ENCODE peak calls at places on chromosomes 3 and 15, in seven cellular contexts. One of them, this sample, is unnamed.

GRCh38 chr3:38738630-38739395 is 77.2 kb downstream of the SCN10A start:
- DNase-seq in upper lobe of right lung: no peak
- DNase-seq in hepatocyte: peak; percentile 62
- DNase-seq in HL-60: peak; percentile 32
- DNase-seq in pancreas: peak; percentile 37
- DNase-seq in colonic mucosa: peak; percentile 46
- DNase-seq in tibial artery: peak; percentile 24
- DNase-seq in this sample: no peak

GRCh38 chr3:16868513-16868912 is 16.2 kb upstream of the PLCL2 start:
- DNase-seq in pancreas: no peak
- DNase-seq in upper lobe of right lung: no peak
- DNase-seq in colonic mucosa: no peak
- DNase-seq in HL-60: no peak
- DNase-seq in hepatocyte: no peak
- DNase-seq in tibial artery: no peak
- DNase-seq in this sample: no peak

GRCh38 chr15:34514251-34514760 is 69.1 kb downstream of the GOLGA8B start:
- DNase-seq in HL-60: peak; percentile 5
- DNase-seq in upper lobe of right lung: no peak
- DNase-seq in colonic mucosa: no peak
- DNase-seq in pancreas: peak; percentile 39
- DNase-seq in tibial artery: no peak
- DNase-seq in hepatocyte: peak; percentile 70
- DNase-seq in this sample: peak; percentile 4

GRCh38 chr3:40143283-40144090 is 166.0 kb upstream of the EIF1B start:
- DNase-seq in colonic mucosa: no peak
- DNase-seq in hepatocyte: no peak
- DNase-seq in HL-60: no peak
- DNase-seq in pancreas: no peak
- DNase-seq in upper lobe of right lung: no peak
- DNase-seq in tibial artery: no peak
- DNase-seq in this sample: no peak

GRCh38 chr15:28890711-28891495 is 5.1 kb downstream of the APBA2 start:
- DNase-seq in hepatocyte: no peak
- DNase-seq in colonic mucosa: no peak
- DNase-seq in HL-60: no peak
- DNase-seq in tibial artery: no peak
- DNase-seq in pancreas: no peak
- DNase-seq in upper lobe of right lung: no peak
- DNase-seq in this sample: no peak

GRCh38 chr3:126399348-126399730 is 4.6 kb downstream of the CFAP100 start:
- DNase-seq in HL-60: peak; percentile 4
- DNase-seq in upper lobe of right lung: no peak
- DNase-seq in hepatocyte: no peak
- DNase-seq in colonic mucosa: no peak
- DNase-seq in tibial artery: no peak
- DNase-seq in pancreas: no peak
- DNase-seq in this sample: no peak

GRCh38 chr3:128278130-128278529 is 124.8 kb downstream of the EEFSEC start:
- DNase-seq in tibial artery: no peak
- DNase-seq in colonic mucosa: no peak
- DNase-seq in hepatocyte: no peak
- DNase-seq in pancreas: no peak
- DNase-seq in HL-60: no peak
- DNase-seq in upper lobe of right lung: no peak
- DNase-seq in this sample: no peak

GRCh38 chr15:94255540-94255939 is 24.2 kb downstream of the MCTP2 start:
- DNase-seq in colonic mucosa: no peak
- DNase-seq in upper lobe of right lung: no peak
- DNase-seq in pancreas: no peak
- DNase-seq in hepatocyte: no peak
- DNase-seq in tibial artery: no peak
- DNase-seq in HL-60: no peak
- DNase-seq in this sample: no peak

GRCh38 chr3:51975857-51976549 is 1.1 kb downstream of the ABHD14A start:
- DNase-seq in tibial artery: peak; percentile 81
- DNase-seq in colonic mucosa: peak; percentile 81
- DNase-seq in pancreas: peak; percentile 74
- DNase-seq in HL-60: peak; percentile 46
- DNase-seq in upper lobe of right lung: peak; percentile 88
- DNase-seq in hepatocyte: peak; percentile 87
- DNase-seq in this sample: peak; percentile 96

GRCh38 chr3:50327129-50327528 is 894 bp downstream of the TUSC2 start:
- DNase-seq in pancreas: peak; percentile 27
- DNase-seq in upper lobe of right lung: no peak
- DNase-seq in colonic mucosa: no peak
- DNase-seq in tibial artery: no peak
- DNase-seq in hepatocyte: no peak
- DNase-seq in HL-60: no peak
- DNase-seq in this sample: no peak

GRCh38 chr3:50388021-50388719 is 28.8 kb upstream of the TMEM115 start:
- DNase-seq in hepatocyte: peak; percentile 30
- DNase-seq in tibial artery: no peak
- DNase-seq in HL-60: peak; percentile 8
- DNase-seq in colonic mucosa: no peak
- DNase-seq in pancreas: peak; percentile 60
- DNase-seq in upper lobe of right lung: no peak
- DNase-seq in this sample: no peak

GRCh38 chr3:191141728-191142127 is 57.3 kb upstream of the OSTN start:
- DNase-seq in tibial artery: no peak
- DNase-seq in upper lobe of right lung: no peak
- DNase-seq in hepatocyte: no peak
- DNase-seq in pancreas: no peak
- DNase-seq in colonic mucosa: no peak
- DNase-seq in HL-60: no peak
- DNase-seq in this sample: no peak

GRCh38 chr15:44796508-44796907 is 60.2 kb downstream of the TRIM69 start:
- DNase-seq in pancreas: no peak
- DNase-seq in colonic mucosa: no peak
- DNase-seq in tibial artery: no peak
- DNase-seq in upper lobe of right lung: no peak
- DNase-seq in hepatocyte: no peak
- DNase-seq in HL-60: no peak
- DNase-seq in this sample: no peak

GRCh38 chr3:189267981-189268613 is 96.3 kb downstream of the TPRG1 start:
- DNase-seq in tibial artery: no peak
- DNase-seq in pancreas: no peak
- DNase-seq in colonic mucosa: no peak
- DNase-seq in upper lobe of right lung: no peak
- DNase-seq in hepatocyte: no peak
- DNase-seq in HL-60: no peak
- DNase-seq in this sample: no peak

GRCh38 chr3:31525532-31525931 is 7.2 kb upstream of the STT3B start:
- DNase-seq in tibial artery: no peak
- DNase-seq in hepatocyte: no peak
- DNase-seq in upper lobe of right lung: no peak
- DNase-seq in HL-60: no peak
- DNase-seq in colonic mucosa: no peak
- DNase-seq in pancreas: no peak
- DNase-seq in this sample: no peak

GRCh38 chr15:56918046-56918906 is at the start of gene TCF12:
- DNase-seq in pancreas: peak; percentile 94
- DNase-seq in upper lobe of right lung: peak; percentile 98
- DNase-seq in HL-60: peak; percentile 92
- DNase-seq in colonic mucosa: peak; percentile 93
- DNase-seq in tibial artery: peak; percentile 94
- DNase-seq in hepatocyte: peak; percentile 98
- DNase-seq in this sample: peak; percentile 87

DNA sequence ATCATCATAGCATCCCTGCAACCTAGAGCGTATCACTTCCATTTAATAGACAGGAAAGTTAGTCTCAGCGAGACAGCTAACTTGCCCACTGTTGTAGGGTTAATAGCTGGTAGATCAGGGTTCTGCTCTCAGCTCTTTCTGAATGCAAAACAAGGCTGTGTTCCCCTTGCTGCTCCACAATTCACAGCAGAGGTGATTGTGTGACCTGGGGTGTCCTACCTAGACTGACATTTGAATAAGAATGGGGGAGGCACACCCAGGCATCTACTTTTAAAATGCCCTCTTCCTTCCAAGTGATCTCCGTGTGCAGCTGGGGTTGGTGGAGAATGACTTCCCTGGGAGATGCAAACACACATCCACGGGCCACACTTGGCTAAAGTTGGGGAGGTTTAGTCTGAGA is 43.0 kb upstream of the CACNA2D3 start:
- DNase-seq in tibial artery: no peak
- DNase-seq in HL-60: no peak
- DNase-seq in pancreas: no peak
- DNase-seq in hepatocyte: no peak
- DNase-seq in colonic mucosa: no peak
- DNase-seq in upper lobe of right lung: no peak
- DNase-seq in this sample: no peak
- H3K27ac ChIP-seq in tibial artery: no peak overlapping the region
- H3K27ac ChIP-seq in HL-60: no peak overlapping the region
- H3K27ac ChIP-seq in pancreas: no peak overlapping the region
- H3K27ac ChIP-seq in hepatocyte: no peak overlapping the region
- H3K27ac ChIP-seq in colonic mucosa: no peak overlapping the region
- H3K27ac ChIP-seq in upper lobe of right lung: no peak overlapping the region
- H3K27ac ChIP-seq in this sample: no peak overlapping the region

DNA sequence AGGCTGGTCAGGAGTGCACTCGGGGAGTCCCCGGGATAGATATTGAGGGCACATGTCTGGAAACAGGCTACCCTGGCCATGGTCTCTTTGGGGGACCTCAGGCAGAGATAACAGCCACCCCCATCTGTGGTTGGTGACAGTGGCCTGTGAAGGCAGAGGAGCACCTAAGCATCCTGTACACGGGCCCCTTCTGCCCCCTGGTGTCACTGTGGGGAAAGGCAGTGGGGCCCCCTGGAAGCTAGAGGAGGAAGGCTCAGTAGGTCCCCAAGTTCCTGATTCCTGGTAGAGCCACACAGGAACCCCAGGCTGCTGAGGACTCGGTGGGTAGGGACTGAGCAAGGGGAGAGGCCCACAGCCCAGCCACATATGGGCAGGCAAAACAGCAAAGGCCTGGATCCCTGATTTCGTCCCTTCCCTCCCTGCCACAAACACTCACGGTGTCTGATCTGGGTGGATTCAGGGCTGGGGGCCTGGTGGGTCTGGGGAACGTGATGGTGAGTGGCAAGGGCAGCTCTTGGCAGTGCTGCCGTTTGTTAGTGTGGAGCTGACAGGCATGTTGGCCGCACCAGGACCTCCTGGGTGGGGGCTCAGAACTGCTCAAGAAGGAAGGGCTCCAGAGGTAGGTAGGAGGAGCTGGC is 14.1 kb upstream of the CXCR6 start:
- DNase-seq in HL-60: peak; percentile 63
- DNase-seq in pancreas: peak; percentile 19
- DNase-seq in upper lobe of right lung: peak; percentile 61
- DNase-seq in colonic mucosa: peak; percentile 46
- DNase-seq in tibial artery: no peak
- DNase-seq in hepatocyte: peak; percentile 54
- DNase-seq in this sample: no peak
- TF ChIP-seq CTCF in HL-60: peak; percentile 72
- TF ChIP-seq CTCF in pancreas: peak; percentile 31
- TF ChIP-seq CTCF in upper lobe of right lung: peak; percentile 62
- TF ChIP-seq CTCF in colonic mucosa: peak; percentile 75
- TF ChIP-seq CTCF in tibial artery: peak; percentile 21
- TF ChIP-seq CTCF in hepatocyte: peak; percentile 63
- TF ChIP-seq CTCF in this sample: peak; percentile 78

GRCh38 chr3:130746296-130747039 is at the start of gene PIK3R4:
- DNase-seq in tibial artery: peak; percentile 96
- DNase-seq in colonic mucosa: peak; percentile 99
- DNase-seq in upper lobe of right lung: peak; percentile 91
- DNase-seq in HL-60: peak; percentile 99
- DNase-seq in hepatocyte: peak; percentile 97
- DNase-seq in pancreas: peak; percentile 95
- DNase-seq in this sample: peak; percentile 95
- H3K27ac ChIP-seq in tibial artery: peak within 1 kb of the TSS; percentile 88
- H3K27ac ChIP-seq in colonic mucosa: peak within 1 kb of the TSS; percentile 54
- H3K27ac ChIP-seq in upper lobe of right lung: peak within 1 kb of the TSS; percentile 90
- H3K27ac ChIP-seq in HL-60: peak within 1 kb of the TSS; percentile 76
- H3K27ac ChIP-seq in hepatocyte: peak within 1 kb of the TSS; percentile 83
- H3K27ac ChIP-seq in pancreas: peak within 1 kb of the TSS; percentile 79
- H3K27ac ChIP-seq in this sample: peak within 1 kb of the TSS; percentile 93

DNA sequence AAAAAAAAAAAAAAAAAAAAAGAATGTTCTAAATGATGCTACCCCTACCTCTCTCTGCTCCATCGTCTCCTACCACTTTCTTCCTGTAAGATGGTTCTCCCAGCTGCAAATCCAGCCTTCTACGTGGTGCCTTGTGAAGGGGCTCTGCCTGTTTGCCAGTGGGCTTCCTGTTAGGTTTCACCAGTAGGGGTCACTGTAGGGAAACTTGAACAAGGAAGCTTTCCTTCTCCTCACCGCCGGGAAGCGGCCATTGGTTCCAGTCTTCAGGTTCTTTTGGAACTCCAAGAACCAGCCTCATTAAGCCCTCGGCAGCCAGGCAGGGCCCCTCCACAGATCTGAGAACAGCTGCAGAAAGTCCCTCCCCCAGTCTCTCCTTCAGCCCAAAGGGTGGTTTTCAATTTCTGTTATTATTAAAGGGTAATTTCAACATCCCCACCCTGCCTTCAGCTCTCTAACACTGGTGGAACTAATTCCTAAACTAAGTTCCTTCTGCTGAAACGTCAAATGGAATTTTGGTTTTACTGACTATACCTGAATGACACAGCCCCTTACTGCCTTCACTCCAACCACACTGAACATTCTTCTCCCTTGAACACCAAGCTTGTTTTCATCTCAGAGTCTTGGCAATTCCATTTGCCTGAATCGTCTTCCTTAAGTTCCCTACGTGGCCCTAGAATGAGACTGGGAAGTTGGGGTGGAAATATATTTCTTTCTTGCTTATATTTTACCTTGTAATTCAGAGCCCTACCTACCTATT is 13.5 kb downstream of the MCCC1 start:
- DNase-seq in tibial artery: no peak
- DNase-seq in HL-60: peak; percentile 36
- DNase-seq in pancreas: no peak
- DNase-seq in hepatocyte: peak; percentile 19
- DNase-seq in colonic mucosa: peak; percentile 29
- DNase-seq in upper lobe of right lung: peak; percentile 70
- DNase-seq in this sample: no peak
- TF ChIP-seq CTCF in tibial artery: peak; percentile 19
- TF ChIP-seq CTCF in HL-60: no peak
- TF ChIP-seq CTCF in pancreas: peak; percentile 15
- TF ChIP-seq CTCF in hepatocyte: peak; percentile 24
- TF ChIP-seq CTCF in colonic mucosa: peak; percentile 26
- TF ChIP-seq CTCF in upper lobe of right lung: peak; percentile 46
- TF ChIP-seq CTCF in this sample: peak; percentile 50

DNA sequence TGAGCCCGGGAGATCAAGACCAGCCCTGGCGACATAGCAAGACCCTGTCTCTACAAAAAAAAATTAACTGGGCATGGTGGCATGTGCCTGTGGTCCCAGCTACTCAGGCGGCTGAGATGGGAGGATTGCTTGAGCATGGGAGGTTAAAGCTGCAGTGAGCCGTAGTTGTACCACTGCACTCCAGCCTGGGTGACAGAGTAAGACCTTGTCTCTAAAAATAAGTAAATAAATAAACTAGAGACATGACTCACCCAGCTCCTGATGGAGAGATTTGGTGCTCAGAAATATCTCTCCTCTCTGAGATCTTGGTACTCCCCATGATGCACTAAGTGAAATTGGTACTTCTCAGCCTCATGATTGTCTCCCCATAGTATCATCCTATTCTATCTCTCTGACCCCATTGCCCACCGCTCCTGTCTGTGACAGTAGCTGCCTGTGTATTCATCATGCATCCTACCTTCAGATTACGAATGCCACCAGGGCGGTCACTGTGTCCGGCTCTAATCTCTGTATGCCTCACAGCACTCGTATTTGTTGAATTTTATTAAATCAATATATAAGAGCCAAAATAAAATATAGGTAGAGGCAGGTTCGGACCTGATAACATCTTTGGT is 50.9 kb downstream of the ABHD2 start:
- DNase-seq in HL-60: no peak
- DNase-seq in pancreas: no peak
- DNase-seq in tibial artery: no peak
- DNase-seq in colonic mucosa: no peak
- DNase-seq in upper lobe of right lung: no peak
- DNase-seq in hepatocyte: no peak
- DNase-seq in this sample: no peak
- H3K27ac ChIP-seq in HL-60: no peak overlapping the region
- H3K27ac ChIP-seq in pancreas: peak overlapping the region; percentile 0
- H3K27ac ChIP-seq in tibial artery: peak overlapping the region; percentile 85
- H3K27ac ChIP-seq in colonic mucosa: no peak overlapping the region
- H3K27ac ChIP-seq in upper lobe of right lung: peak overlapping the region; percentile 49
- H3K27ac ChIP-seq in hepatocyte: peak overlapping the region; percentile 74
- H3K27ac ChIP-seq in this sample: peak overlapping the region; percentile 75

This sample was measured in dorsolateral prefrontal cortex.